ENCODE peak calls at places on chromosomes 4 and X, in six cellular contexts. A, U, O, R, T and L are unnamed samples.

GRCh38 chr4:153143527-153144348 is 60.5 kb upstream of the TRIM2 start:
- DNase-seq in R (peak; percentile 32), U (no peak), A (no peak), T (no peak), O (peak; percentile 86), L (no peak)

GRCh38 chr4:47531241-47531953 is 46.3 kb downstream of the ATP10D start:
- DNase-seq in O (peak; percentile 73), T (no peak), U (no peak), A (peak; percentile 86), R (peak; percentile 30), L (no peak)

GRCh38 chrX:107738768-107739167 is 36.8 kb downstream of the TSC22D3 start:
- DNase-seq in T (no peak), R (no peak), U (no peak), A (no peak), O (no peak), L (no peak)

GRCh38 chr4:142974331-142974730 is 128.2 kb upstream of the INPP4B start:
- DNase-seq in O (no peak), T (no peak), R (no peak), U (no peak), A (no peak), L (no peak)

GRCh38 chrX:153635788-153636668 is 11.0 kb upstream of the DUSP9 start:
- DNase-seq in A (peak; percentile 28), U (no peak), O (peak; percentile 25), R (no peak), T (no peak), L (peak; percentile 41)

GRCh38 chr4:29948858-29949257 is 771.3 kb upstream of the PCDH7 start:
- DNase-seq in O (no peak), T (no peak), R (no peak), A (no peak), U (no peak), L (no peak)

GRCh38 chr4:16843831-16844508 is 54.5 kb downstream of the LDB2 start:
- DNase-seq in A (no peak), R (no peak), U (no peak), O (no peak), T (peak; percentile 53), L (no peak)

GRCh38 chr4:54586343-54586953 is 71.3 kb upstream of the KIT start:
- DNase-seq in T (peak; percentile 65), O (peak; percentile 93), U (no peak), A (no peak), R (peak; percentile 37), L (no peak)

GRCh38 chr4:121143126-121143525 is 21.0 kb downstream of the TNIP3 start:
- DNase-seq in R (no peak), O (no peak), T (no peak), A (no peak), U (no peak), L (no peak)